ENCODE peak calls at places on chromosomes 1 and 21, in four cellular contexts. One of them, this sample, is unnamed. For H3K9me1, the result is how much of the 10 kb centered on the place peaks cover.

GRCh38 chr1:169109561-169110134 is 3.2 kb downstream of the ATP1B1 start:
- DNase-seq in IMR-90: peak
- DNase-seq in K562: no peak
- DNase-seq in keratinocyte: no peak
- DNase-seq in this sample: peak

GRCh38 chr1:36580524-36580923 is 97.8 kb upstream of the CSF3R start:
- DNase-seq in IMR-90: no peak
- DNase-seq in K562: no peak
- DNase-seq in keratinocyte: no peak
- DNase-seq in this sample: no peak

GRCh38 chr1:41239988-41240610 is 2.0 kb downstream of the SCMH1 start:
- DNase-seq in IMR-90: peak
- DNase-seq in K562: no peak
- DNase-seq in keratinocyte: no peak
- DNase-seq in this sample: peak

GRCh38 chr1:156368889-156369684 is at the start of gene RHBG:
- DNase-seq in IMR-90: peak
- DNase-seq in K562: peak
- DNase-seq in keratinocyte: no peak
- DNase-seq in this sample: peak

GRCh38 chr1:38053416-38054091 is 7.0 kb upstream of the POU3F1 start:
- DNase-seq in IMR-90: no peak
- DNase-seq in K562: no peak
- DNase-seq in keratinocyte: no peak
- DNase-seq in this sample: no peak

GRCh38 chr21:25970254-25970930 is 200.2 kb downstream of the APP start:
- DNase-seq in IMR-90: no peak
- DNase-seq in K562: no peak
- DNase-seq in keratinocyte: no peak
- DNase-seq in this sample: no peak

GRCh38 chr21:36927718-36928117 is 38.8 kb downstream of the HLCS start:
- DNase-seq in IMR-90: peak
- DNase-seq in K562: peak
- DNase-seq in keratinocyte: peak
- DNase-seq in this sample: peak

GRCh38 chr1:229018674-229019295 is 252.1 kb upstream of the RAB4A start:
- DNase-seq in IMR-90: no peak
- DNase-seq in K562: no peak
- DNase-seq in keratinocyte: no peak
- DNase-seq in this sample: no peak

GRCh38 chr1:32273389-32274208 is 18.3 kb upstream of the HDAC1 start:
- DNase-seq in IMR-90: peak
- DNase-seq in K562: peak
- DNase-seq in keratinocyte: peak
- DNase-seq in this sample: no peak

GRCh38 chr1:206797534-206798383 is 25.5 kb upstream of the IL10 start:
- DNase-seq in IMR-90: no peak
- DNase-seq in K562: peak
- DNase-seq in keratinocyte: no peak
- DNase-seq in this sample: no peak

GRCh38 chr1:11725616-11726015 is 10.3 kb upstream of the AGTRAP start:
- DNase-seq in IMR-90: no peak
- DNase-seq in K562: no peak
- DNase-seq in keratinocyte: no peak
- DNase-seq in this sample: no peak

GRCh38 chr1:90973897-90974798 is 47.7 kb downstream of the ZNF644 start:
- DNase-seq in IMR-90: peak
- DNase-seq in K562: no peak
- DNase-seq in keratinocyte: peak
- DNase-seq in this sample: peak

GRCh38 chr1:193411771-193412170 is 225.4 kb upstream of the B3GALT2 start:
- DNase-seq in IMR-90: no peak
- DNase-seq in K562: no peak
- DNase-seq in keratinocyte: no peak
- DNase-seq in this sample: peak

GRCh38 chr1:208161656-208162375 is 82.4 kb downstream of the PLXNA2 start:
- DNase-seq in IMR-90: peak
- DNase-seq in K562: peak
- DNase-seq in keratinocyte: no peak
- DNase-seq in this sample: no peak

GRCh38 chr1:38076038-38076437 is 29.4 kb upstream of the POU3F1 start:
- DNase-seq in IMR-90: peak
- DNase-seq in K562: peak
- DNase-seq in keratinocyte: no peak
- DNase-seq in this sample: peak

GRCh38 chr1:117564227-117565082 is 41.4 kb upstream of the TENT5C start:
- DNase-seq in IMR-90: no peak
- DNase-seq in K562: no peak
- DNase-seq in keratinocyte: no peak
- DNase-seq in this sample: no peak

GRCh38 chr1:37399205-37399604 is 75.2 kb upstream of the ZC3H12A start:
- DNase-seq in IMR-90: no peak
- DNase-seq in K562: no peak
- DNase-seq in keratinocyte: no peak
- DNase-seq in this sample: no peak

GRCh38 chr1:51969038-51969705 is 21.3 kb downstream of the RAB3B start:
- DNase-seq in IMR-90: peak
- DNase-seq in K562: no peak
- DNase-seq in keratinocyte: no peak
- DNase-seq in this sample: no peak

GRCh38 chr1:27816921-27817630 is 13.5 kb upstream of the PPP1R8 start:
- DNase-seq in IMR-90: peak
- DNase-seq in K562: no peak
- DNase-seq in keratinocyte: no peak
- DNase-seq in this sample: no peak

GRCh38 chr1:57494679-57495078 is 70.8 kb upstream of the DAB1 start:
- DNase-seq in IMR-90: no peak
- DNase-seq in K562: no peak
- DNase-seq in keratinocyte: no peak
- DNase-seq in this sample: no peak

GRCh38 chr1:158951956-158952355 is 20.6 kb downstream of the PYHIN1 start:
- DNase-seq in IMR-90: no peak
- DNase-seq in K562: peak
- DNase-seq in keratinocyte: no peak
- DNase-seq in this sample: no peak

GRCh38 chr1:17441265-17441992 is 2.0 kb upstream of the RCC2 start:
- DNase-seq in IMR-90: peak
- DNase-seq in K562: no peak
- DNase-seq in keratinocyte: peak
- DNase-seq in this sample: no peak

GRCh38 chr1:208084220-208084619 is 160.0 kb downstream of the PLXNA2 start:
- DNase-seq in IMR-90: no peak
- DNase-seq in K562: no peak
- DNase-seq in keratinocyte: no peak
- DNase-seq in this sample: no peak

GRCh38 chr1:58754683-58755467 is 29.0 kb downstream of the JUN start:
- DNase-seq in IMR-90: no peak
- DNase-seq in K562: peak
- DNase-seq in keratinocyte: no peak
- DNase-seq in this sample: no peak

GRCh38 chr1:118842462-118843201 is 145.5 kb downstream of the TBX15 start:
- DNase-seq in IMR-90: no peak
- DNase-seq in K562: no peak
- DNase-seq in keratinocyte: no peak
- DNase-seq in this sample: no peak

GRCh38 chr1:151828931-151829330 is 2.7 kb downstream of the RORC start:
- DNase-seq in IMR-90: peak
- DNase-seq in K562: peak
- DNase-seq in keratinocyte: no peak
- DNase-seq in this sample: peak

GRCh38 chr1:184752656-184753055 is 2.0 kb downstream of the EDEM3 start:
- DNase-seq in IMR-90: no peak
- DNase-seq in K562: no peak
- DNase-seq in keratinocyte: no peak
- DNase-seq in this sample: no peak

GRCh38 chr1:155008015-155008941 is 5.7 kb downstream of the ZBTB7B start:
- DNase-seq in IMR-90: no peak
- DNase-seq in K562: peak
- DNase-seq in keratinocyte: no peak
- DNase-seq in this sample: no peak

GRCh38 chr1:58780586-58781452 is 3.0 kb downstream of the JUN start:
- DNase-seq in IMR-90: peak
- DNase-seq in K562: no peak
- DNase-seq in keratinocyte: no peak
- DNase-seq in this sample: peak

GRCh38 chr1:43152866-43153265 is 19.2 kb downstream of the EBNA1BP2 start:
- DNase-seq in IMR-90: peak
- DNase-seq in K562: no peak
- DNase-seq in keratinocyte: peak
- DNase-seq in this sample: no peak

GRCh38 chr1:193543259-193543658 is 356.8 kb upstream of the B3GALT2 start:
- DNase-seq in IMR-90: no peak
- DNase-seq in K562: no peak
- DNase-seq in keratinocyte: no peak
- DNase-seq in this sample: no peak

DNA sequence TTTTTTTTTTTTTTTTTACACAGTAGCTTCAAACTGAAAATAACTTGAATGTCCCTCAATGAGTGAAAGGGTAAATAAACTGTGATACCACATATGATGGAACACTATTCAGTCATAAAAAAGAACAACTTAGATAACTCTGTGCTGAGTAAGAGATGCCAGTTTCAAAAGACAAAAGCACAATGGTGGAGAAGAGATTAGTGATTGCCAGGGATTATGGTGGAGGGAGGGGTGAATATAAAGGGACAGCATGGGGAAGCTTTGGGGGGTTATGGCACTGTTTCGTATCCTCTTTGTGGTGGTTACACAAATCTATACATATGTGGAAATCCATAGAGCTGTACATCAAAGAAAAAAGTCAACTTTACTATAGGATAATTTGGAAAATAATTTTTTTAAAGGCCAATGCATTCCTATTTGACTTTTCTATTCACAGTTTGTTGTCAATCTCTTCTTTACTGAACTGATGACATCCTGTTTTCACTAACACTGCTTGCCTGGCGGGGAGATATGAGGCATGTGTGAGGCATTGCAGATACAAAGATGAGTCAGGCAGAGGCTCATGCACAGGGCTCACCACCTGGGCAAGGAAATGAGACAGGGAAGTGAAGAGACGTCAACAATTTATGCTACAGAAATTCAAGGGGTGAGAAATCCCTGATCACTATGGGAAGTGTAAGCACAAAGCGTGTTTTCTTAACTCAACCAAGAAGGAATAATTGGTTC is 302.7 kb downstream of the DUSP10 start:
- DNase-seq in IMR-90: peak
- DNase-seq in K562: no peak
- DNase-seq in keratinocyte: peak
- DNase-seq in this sample: peak
- H3K9me1 ChIP-seq in IMR-90: under half
- H3K9me1 ChIP-seq in K562: under half
- H3K9me1 ChIP-seq in keratinocyte: under half
- H3K9me1 ChIP-seq in this sample: under half

GRCh38 chr1:162284206-162284955 is 92.3 kb downstream of the SPATA46 start:
- DNase-seq in IMR-90: no peak
- DNase-seq in K562: no peak
- DNase-seq in keratinocyte: no peak
- DNase-seq in this sample: peak

GRCh38 chr1:162283657-162284056 is 93.0 kb downstream of the SPATA46 start:
- DNase-seq in IMR-90: no peak
- DNase-seq in K562: no peak
- DNase-seq in keratinocyte: no peak
- DNase-seq in this sample: peak

GRCh38 chr1:162276493-162276892 is 100.2 kb downstream of the SPATA46 start:
- DNase-seq in IMR-90: peak
- DNase-seq in K562: no peak
- DNase-seq in keratinocyte: no peak
- DNase-seq in this sample: peak

GRCh38 chr1:162275622-162276175 is 101.0 kb downstream of the SPATA46 start:
- DNase-seq in IMR-90: no peak
- DNase-seq in K562: no peak
- DNase-seq in keratinocyte: no peak
- DNase-seq in this sample: no peak

DNA sequence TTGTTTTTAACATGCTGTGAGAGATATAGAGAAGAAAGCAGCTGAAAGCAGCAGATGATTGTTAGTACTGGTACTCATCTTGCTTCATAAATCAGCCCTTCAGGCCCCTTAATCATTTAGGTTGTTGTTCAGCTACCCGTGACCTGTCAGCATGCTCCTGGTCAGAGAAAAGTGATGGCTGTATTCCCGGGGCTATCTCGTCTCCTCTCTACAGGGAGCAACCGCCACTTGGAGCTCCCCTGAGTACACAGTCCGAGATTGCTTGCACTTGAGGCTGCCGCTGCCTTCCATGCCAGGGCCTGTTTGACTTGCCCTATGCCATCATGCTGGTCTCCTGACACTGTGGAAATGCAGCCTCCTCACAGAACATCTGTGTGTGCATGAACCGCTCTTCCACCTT is 97.6 kb downstream of the SPATA46 start:
- DNase-seq in IMR-90: no peak
- DNase-seq in K562: no peak
- DNase-seq in keratinocyte: no peak
- DNase-seq in this sample: no peak
- H3K9me1 ChIP-seq in IMR-90: under half
- H3K9me1 ChIP-seq in K562: under half
- H3K9me1 ChIP-seq in keratinocyte: under half
- H3K9me1 ChIP-seq in this sample: under half

GRCh38 chr21:42785666-42786427 is 93.5 kb downstream of the WDR4 start:
- DNase-seq in IMR-90: no peak
- DNase-seq in K562: peak
- DNase-seq in keratinocyte: no peak
- DNase-seq in this sample: no peak
- H3K9me1 ChIP-seq in IMR-90: under half
- H3K9me1 ChIP-seq in K562: under half
- H3K9me1 ChIP-seq in keratinocyte: under half
- H3K9me1 ChIP-seq in this sample: under half

DNA sequence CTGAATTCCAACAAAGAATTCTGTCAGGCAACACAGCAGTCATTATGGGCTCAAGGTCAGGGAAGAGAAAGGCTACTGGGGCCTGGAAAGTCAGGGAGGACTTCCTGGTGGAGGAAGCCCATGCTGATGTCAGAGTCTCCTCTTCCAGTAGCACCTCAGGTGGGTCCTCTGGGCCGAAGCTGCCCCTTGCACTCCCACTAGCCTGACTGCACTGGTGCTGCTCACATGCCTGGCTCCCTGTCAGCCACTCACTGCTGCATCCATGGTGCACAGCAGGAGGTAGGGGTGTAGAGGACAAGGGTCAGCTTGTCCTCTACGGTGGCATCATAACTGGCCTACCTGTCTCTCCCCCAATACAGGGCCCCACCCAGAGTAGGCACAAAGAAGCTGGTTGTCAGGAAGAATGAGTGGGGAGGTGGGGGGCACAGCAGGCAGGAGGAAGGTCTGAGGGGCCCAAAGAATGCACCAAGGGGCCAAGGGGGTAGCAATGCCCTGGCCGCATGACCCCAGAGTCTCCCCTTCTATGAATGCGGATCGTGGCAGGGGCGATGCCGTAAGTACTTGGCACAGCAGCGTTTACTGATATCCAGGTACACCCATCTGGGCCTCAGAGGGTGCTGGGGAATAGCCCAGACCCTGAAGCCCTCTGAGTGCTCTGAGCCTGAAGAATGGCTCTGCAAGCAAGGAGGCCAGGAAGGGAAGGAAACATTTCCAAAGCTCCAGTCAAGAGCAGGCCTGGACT is 80.3 kb downstream of the GLIS1 start:
- DNase-seq in IMR-90: no peak
- DNase-seq in K562: no peak
- DNase-seq in keratinocyte: no peak
- DNase-seq in this sample: no peak
- H3K9me1 ChIP-seq in IMR-90: under half
- H3K9me1 ChIP-seq in K562: under half
- H3K9me1 ChIP-seq in keratinocyte: under half
- H3K9me1 ChIP-seq in this sample: under half

This sample was measured in endothelial cell of umbilical vein.